ENCODE peak calls at places on chromosome 17, in nine cellular contexts. I, O, N, L, R, U, X, P and B are unnamed samples.

GRCh38 chr17:63973930-63974593 is 1.3 kb upstream of the SCN4A start:
- DNase-seq in I (no peak), O (no peak), N (no peak), L (peak), R (no peak), U (no peak), X (no peak), P (no peak), B (peak)

GRCh38 chr17:31696184-31696602 is 162.9 kb downstream of the COPRS start:
- DNase-seq in I (peak), O (peak), N (peak), L (no peak), R (no peak), U (no peak), X (peak), P (peak), B (no peak)

GRCh38 chr17:74213897-74214386 is 571 bp downstream of the TTYH2 start:
- DNase-seq in I (peak), O (peak), N (no peak), L (no peak), R (peak), U (no peak), X (no peak), P (peak), B (no peak)

GRCh38 chr17:55117063-55117611 is 147.6 kb upstream of the HLF start:
- DNase-seq in I (no peak), O (no peak), N (no peak), L (no peak), R (no peak), U (no peak), X (no peak), P (no peak), B (no peak)

GRCh38 chr17:17151055-17151454 is 55.1 kb downstream of the PLD6 start:
- DNase-seq in I (no peak), O (no peak), N (no peak), L (peak), R (no peak), U (no peak), X (no peak), P (no peak), B (no peak)

GRCh38 chr17:338442-339192 is 14.0 kb downstream of the RPH3AL start:
- DNase-seq in I (no peak), O (no peak), N (peak), L (no peak), R (no peak), U (no peak), X (no peak), P (no peak), B (no peak)

GRCh38 chr17:50266384-50267073 is 7.7 kb upstream of the TMEM92 start:
- DNase-seq in I (no peak), O (peak), N (no peak), L (no peak), R (no peak), U (no peak), X (no peak), P (peak), B (no peak)

GRCh38 chr17:51813166-51813783 is 345.2 kb downstream of the CA10 start:
- DNase-seq in I (no peak), O (no peak), N (no peak), L (no peak), R (no peak), U (no peak), X (no peak), P (no peak), B (no peak)

GRCh38 chr17:57612202-57613071 is 132.7 kb downstream of the CCDC182 start:
- DNase-seq in I (no peak), O (peak), N (no peak), L (no peak), R (peak), U (no peak), X (no peak), P (no peak), B (no peak)

GRCh38 chr17:58329808-58330543 is 1.4 kb upstream of the TSPOAP1 start:
- DNase-seq in I (no peak), O (no peak), N (no peak), L (no peak), R (peak), U (no peak), X (no peak), P (no peak), B (no peak)

GRCh38 chr17:80981062-80981902 is 10.4 kb upstream of the CHMP6 start:
- DNase-seq in I (no peak), O (peak), N (peak), L (no peak), R (peak), U (no peak), X (no peak), P (peak), B (no peak)

GRCh38 chr17:36524428-36524876 is 10.2 kb downstream of the MYO19 start:
- DNase-seq in I (no peak), O (no peak), N (no peak), L (peak), R (no peak), U (no peak), X (no peak), P (no peak), B (peak)

GRCh38 chr17:39227364-39227919 is 1.7 kb upstream of the STAC2 start:
- DNase-seq in I (no peak), O (no peak), N (peak), L (no peak), R (no peak), U (no peak), X (no peak), P (no peak), B (no peak)

GRCh38 chr17:74192950-74193781 is 10.3 kb upstream of the RPL38 start:
- DNase-seq in I (no peak), O (peak), N (peak), L (no peak), R (no peak), U (no peak), X (no peak), P (peak), B (no peak)

GRCh38 chr17:8868092-8868491 is 618 bp upstream of the PIK3R6 start:
- DNase-seq in I (no peak), O (peak), N (no peak), L (no peak), R (no peak), U (no peak), X (no peak), P (no peak), B (no peak)

GRCh38 chr17:35795007-35795870 is at the start of gene MMP28:
- DNase-seq in I (no peak), O (peak), N (peak), L (peak), R (peak), U (no peak), X (peak), P (peak), B (no peak)

GRCh38 chr17:32519769-32520701 is 33.2 kb downstream of the CDK5R1 start:
- DNase-seq in I (no peak), O (peak), N (no peak), L (no peak), R (peak), U (no peak), X (no peak), P (peak), B (no peak)

GRCh38 chr17:81314410-81315169 is 19.5 kb upstream of the SLC38A10 start:
- DNase-seq in I (no peak), O (no peak), N (no peak), L (no peak), R (no peak), U (no peak), X (no peak), P (no peak), B (no peak)

GRCh38 chr17:74493381-74493833 is 27.0 kb downstream of the CD300A start:
- DNase-seq in I (peak), O (peak), N (no peak), L (peak), R (peak), U (no peak), X (peak), P (peak), B (no peak)

GRCh38 chr17:9266769-9267168 is 245.5 kb downstream of the NTN1 start:
- DNase-seq in I (no peak), O (no peak), N (no peak), L (no peak), R (no peak), U (no peak), X (no peak), P (no peak), B (no peak)

GRCh38 chr17:40065771-40066510 is 3.2 kb downstream of the THRA start:
- DNase-seq in I (no peak), O (peak), N (no peak), L (no peak), R (no peak), U (no peak), X (peak), P (no peak), B (no peak)

GRCh38 chr17:36921131-36921851 is 16.0 kb upstream of the LHX1 start:
- DNase-seq in I (no peak), O (peak), N (no peak), L (peak), R (no peak), U (no peak), X (no peak), P (no peak), B (peak)

GRCh38 chr17:76007131-76007849 is 6.6 kb downstream of the CDK3 start:
- DNase-seq in I (no peak), O (no peak), N (no peak), L (no peak), R (no peak), U (no peak), X (no peak), P (no peak), B (no peak)

GRCh38 chr17:61635913-61636432 is 45.0 kb upstream of the NACA2 start:
- DNase-seq in I (no peak), O (peak), N (no peak), L (peak), R (peak), U (no peak), X (no peak), P (no peak), B (peak)

GRCh38 chr17:79865351-79866210 is 26.3 kb upstream of the CBX4 start:
- DNase-seq in I (no peak), O (peak), N (no peak), L (no peak), R (no peak), U (no peak), X (no peak), P (no peak), B (no peak)

GRCh38 chr17:76597156-76598003 is 11.7 kb upstream of the ST6GALNAC2 start:
- DNase-seq in I (no peak), O (no peak), N (no peak), L (peak), R (no peak), U (no peak), X (no peak), P (no peak), B (peak)

GRCh38 chr17:65228734-65229390 is 91.7 kb downstream of the RGS9 start:
- DNase-seq in I (no peak), O (peak), N (no peak), L (no peak), R (peak), U (no peak), X (no peak), P (no peak), B (no peak)

GRCh38 chr17:7046127-7046724 is 2.3 kb upstream of the SLC16A11 start:
- DNase-seq in I (no peak), O (peak), N (peak), L (peak), R (peak), U (no peak), X (no peak), P (no peak), B (no peak)

GRCh38 chr17:10224592-10225195 is 26.3 kb upstream of the GAS7 start:
- DNase-seq in I (peak), O (no peak), N (no peak), L (no peak), R (no peak), U (no peak), X (no peak), P (no peak), B (no peak)

GRCh38 chr17:41307647-41308046 is 1.5 kb downstream of the KRTAP16-1 start:
- DNase-seq in I (no peak), O (peak), N (no peak), L (no peak), R (no peak), U (no peak), X (no peak), P (no peak), B (no peak)